ENCODE peak calls at places on chromosome 21, in eight cellular contexts. C is aorta; S is RCC 7860; X is glomerular endothelial cell; K is fibroblast of mammary gland; G is CD8-positive, alpha-beta T cell; Q is left cardiac atrium; R is cardiac muscle cell. A is an unnamed sample.

GRCh38 chr21:21187579-21187978 is 189.4 kb downstream of the NCAM2 start:
- DNase-seq in R (no peak), G (no peak), S (no peak), C (no peak), Q (no peak), K (peak), X (no peak), A (no peak)

GRCh38 chr21:35257413-35257812 is 208.3 kb upstream of the RUNX1 start:
- DNase-seq in R (no peak), S (peak), X (peak), K (peak), Q (peak), G (no peak), C (peak), A (no peak)

GRCh38 chr21:41242238-41242829 is 74.3 kb upstream of the FAM3B start:
- DNase-seq in R (peak), C (no peak), Q (no peak), X (no peak), K (no peak), S (no peak), G (no peak), A (no peak)

GRCh38 chr21:46391773-46392172 is 66.9 kb upstream of the DIP2A start:
- DNase-seq in C (no peak), G (no peak), R (no peak), K (no peak), Q (no peak), S (no peak), X (no peak), A (no peak)

GRCh38 chr21:29526545-29526944 is 227.8 kb downstream of the BACH1 start:
- DNase-seq in G (no peak), S (no peak), X (no peak), K (no peak), C (no peak), R (no peak), Q (no peak), A (peak)

GRCh38 chr21:38303300-38303699 is 46.5 kb downstream of the KCNJ15 start:
- DNase-seq in X (no peak), K (peak), R (no peak), C (peak), G (no peak), S (peak), Q (peak), A (no peak)

GRCh38 chr21:37594472-37594951 is 227.9 kb downstream of the DYRK1A start:
- DNase-seq in S (no peak), C (no peak), K (no peak), G (no peak), X (no peak), R (no peak), Q (no peak), A (no peak)

GRCh38 chr21:42499430-42500106 is 3.5 kb upstream of the RSPH1 start:
- DNase-seq in G (no peak), C (no peak), X (no peak), Q (no peak), S (no peak), K (no peak), R (peak), A (peak)

GRCh38 chr21:28754127-28754611 is 238.5 kb downstream of the LTN1 start:
- DNase-seq in X (no peak), Q (peak), S (no peak), G (no peak), C (peak), K (peak), R (peak), A (no peak)

A was measured in NB4.